ENCODE peak calls at places on chromosomes 4 and X, in four cellular contexts. One of them, this sample, is unnamed.

GRCh38 chrX:153971632-153972367 is at the start of gene HCFC1:
- DNase-seq in GM23338: peak; percentile 86
- DNase-seq in breast epithelium: peak; percentile 87
- DNase-seq in HCT116: peak; percentile 69
- DNase-seq in this sample: peak; percentile 71

GRCh38 chr4:7073526-7074390 is 5.9 kb upstream of the GRPEL1 start:
- DNase-seq in breast epithelium: no peak
- DNase-seq in HCT116: peak; percentile 65
- DNase-seq in GM23338: peak; percentile 89
- DNase-seq in this sample: peak; percentile 27

GRCh38 chr4:55086561-55086960 is 38.8 kb downstream of the KDR start:
- DNase-seq in GM23338: no peak
- DNase-seq in HCT116: no peak
- DNase-seq in breast epithelium: no peak
- DNase-seq in this sample: no peak

GRCh38 chr4:158282252-158282651 is 72.0 kb downstream of the TMEM144 start:
- DNase-seq in breast epithelium: no peak
- DNase-seq in HCT116: peak; percentile 48
- DNase-seq in GM23338: no peak
- DNase-seq in this sample: no peak

GRCh38 chr4:17595471-17596005 is 18.5 kb downstream of the LAP3 start:
- DNase-seq in HCT116: no peak
- DNase-seq in breast epithelium: no peak
- DNase-seq in GM23338: no peak
- DNase-seq in this sample: no peak

GRCh38 chr4:21531048-21531447 is 417.5 kb downstream of the KCNIP4 start:
- DNase-seq in GM23338: no peak
- DNase-seq in HCT116: no peak
- DNase-seq in breast epithelium: no peak
- DNase-seq in this sample: no peak

GRCh38 chr4:173135241-173135847 is 33.3 kb upstream of the GALNT7 start:
- DNase-seq in GM23338: no peak
- DNase-seq in HCT116: no peak
- DNase-seq in breast epithelium: no peak
- DNase-seq in this sample: no peak

GRCh38 chr4:3303445-3303824 is 10.6 kb downstream of the RGS12 start:
- DNase-seq in breast epithelium: no peak
- DNase-seq in HCT116: no peak
- DNase-seq in GM23338: no peak
- DNase-seq in this sample: no peak

GRCh38 chr4:48024522-48024921 is 8.0 kb downstream of the NIPAL1 start:
- DNase-seq in HCT116: no peak
- DNase-seq in breast epithelium: no peak
- DNase-seq in GM23338: no peak
- DNase-seq in this sample: no peak

GRCh38 chr4:165803005-165803404 is 70.0 kb upstream of the TLL1 start:
- DNase-seq in GM23338: no peak
- DNase-seq in HCT116: no peak
- DNase-seq in breast epithelium: no peak
- DNase-seq in this sample: no peak

GRCh38 chr4:138223191-138223910 is 18.8 kb downstream of the SLC7A11 start:
- DNase-seq in breast epithelium: no peak
- DNase-seq in HCT116: no peak
- DNase-seq in GM23338: peak; percentile 81
- DNase-seq in this sample: no peak

GRCh38 chr4:7202391-7202790 is 10.1 kb downstream of the SORCS2 start:
- DNase-seq in breast epithelium: no peak
- DNase-seq in GM23338: no peak
- DNase-seq in HCT116: no peak
- DNase-seq in this sample: no peak

GRCh38 chr4:173878701-173879100 is 348.7 kb upstream of the HAND2 start:
- DNase-seq in GM23338: no peak
- DNase-seq in HCT116: no peak
- DNase-seq in breast epithelium: no peak
- DNase-seq in this sample: no peak

GRCh38 chr4:140935259-140935658 is 179.1 kb upstream of the TBC1D9 start:
- DNase-seq in breast epithelium: no peak
- DNase-seq in HCT116: no peak
- DNase-seq in GM23338: no peak
- DNase-seq in this sample: no peak

GRCh38 chr4:48944252-48944651 is 37.7 kb upstream of the OCIAD2 start:
- DNase-seq in HCT116: peak; percentile 83
- DNase-seq in GM23338: no peak
- DNase-seq in breast epithelium: no peak
- DNase-seq in this sample: no peak

GRCh38 chr4:87310691-87311335 is 11.9 kb downstream of the HSD17B13 start:
- DNase-seq in GM23338: no peak
- DNase-seq in breast epithelium: no peak
- DNase-seq in HCT116: no peak
- DNase-seq in this sample: no peak

GRCh38 chr4:76811604-76812412 is 86.1 kb downstream of the SOWAHB start:
- DNase-seq in breast epithelium: no peak
- DNase-seq in GM23338: peak; percentile 15
- DNase-seq in HCT116: no peak
- DNase-seq in this sample: no peak

GRCh38 chr4:8549352-8549931 is 30.8 kb upstream of the GPR78 start:
- DNase-seq in breast epithelium: no peak
- DNase-seq in HCT116: no peak
- DNase-seq in GM23338: no peak
- DNase-seq in this sample: no peak

GRCh38 chr4:100049872-100050271 is 99.8 kb upstream of the H2AZ1 start:
- DNase-seq in HCT116: no peak
- DNase-seq in breast epithelium: no peak
- DNase-seq in GM23338: no peak
- DNase-seq in this sample: no peak

GRCh38 chrX:10926404-10926803 is 184.7 kb upstream of the HCCS start:
- DNase-seq in breast epithelium: no peak
- DNase-seq in GM23338: no peak
- DNase-seq in HCT116: no peak
- DNase-seq in this sample: no peak

GRCh38 chr4:124526760-124527159 is 185.8 kb downstream of the ANKRD50 start:
- DNase-seq in GM23338: no peak
- DNase-seq in HCT116: no peak
- DNase-seq in breast epithelium: no peak
- DNase-seq in this sample: no peak

GRCh38 chr4:2361366-2362285 is 56.8 kb downstream of the ZFYVE28 start:
- DNase-seq in breast epithelium: peak; percentile 39
- DNase-seq in GM23338: peak; percentile 44
- DNase-seq in HCT116: no peak
- DNase-seq in this sample: no peak

GRCh38 chr4:175330652-175331051 is 412.5 kb downstream of the ADAM29 start:
- DNase-seq in HCT116: no peak
- DNase-seq in breast epithelium: no peak
- DNase-seq in GM23338: no peak
- DNase-seq in this sample: no peak

GRCh38 chr4:165088366-165088765 is 24.3 kb downstream of the TMEM192 start:
- DNase-seq in GM23338: no peak
- DNase-seq in breast epithelium: no peak
- DNase-seq in HCT116: no peak
- DNase-seq in this sample: no peak

GRCh38 chr4:142402156-142402555 is 443.9 kb downstream of the INPP4B start:
- DNase-seq in GM23338: no peak
- DNase-seq in breast epithelium: no peak
- DNase-seq in HCT116: no peak
- DNase-seq in this sample: no peak

GRCh38 chr4:37794046-37794445 is 32.4 kb upstream of the PGM2 start:
- DNase-seq in HCT116: no peak
- DNase-seq in breast epithelium: no peak
- DNase-seq in GM23338: no peak
- DNase-seq in this sample: no peak

GRCh38 chr4:40462326-40462725 is 127.2 kb downstream of the CHRNA9 start:
- DNase-seq in HCT116: no peak
- DNase-seq in GM23338: peak; percentile 46
- DNase-seq in breast epithelium: no peak
- DNase-seq in this sample: no peak

GRCh38 chr4:87117051-87117729 is 103.2 kb downstream of the KLHL8 start:
- DNase-seq in GM23338: peak; percentile 43
- DNase-seq in breast epithelium: no peak
- DNase-seq in HCT116: no peak
- DNase-seq in this sample: no peak

GRCh38 chrX:7061429-7061828 is 86.1 kb upstream of the STS start:
- DNase-seq in HCT116: no peak
- DNase-seq in breast epithelium: no peak
- DNase-seq in GM23338: no peak
- DNase-seq in this sample: no peak

GRCh38 chrX:116667346-116667745 is 204.6 kb upstream of the CT83 start:
- DNase-seq in GM23338: peak; percentile 1
- DNase-seq in HCT116: no peak
- DNase-seq in breast epithelium: no peak
- DNase-seq in this sample: no peak

GRCh38 chr4:182928061-182928460 is 10.9 kb upstream of the DCTD start:
- DNase-seq in breast epithelium: no peak
- DNase-seq in HCT116: no peak
- DNase-seq in GM23338: peak; percentile 81
- DNase-seq in this sample: no peak

GRCh38 chr4:152109585-152110509 is 349.0 kb upstream of the GATB start:
- DNase-seq in breast epithelium: no peak
- DNase-seq in HCT116: no peak
- DNase-seq in GM23338: no peak
- DNase-seq in this sample: no peak

GRCh38 chrX:147912093-147912801 is 528 bp downstream of the FMR1 start:
- DNase-seq in breast epithelium: peak; percentile 49
- DNase-seq in HCT116: no peak
- DNase-seq in GM23338: peak; percentile 49
- DNase-seq in this sample: no peak

GRCh38 chr4:68985442-68985841 is 33.8 kb upstream of the UGT2A3 start:
- DNase-seq in breast epithelium: no peak
- DNase-seq in GM23338: no peak
- DNase-seq in HCT116: no peak
- DNase-seq in this sample: no peak

GRCh38 chr4:83189631-83190136 is 75.2 kb upstream of the PLAC8 start:
- DNase-seq in HCT116: no peak
- DNase-seq in breast epithelium: no peak
- DNase-seq in GM23338: peak; percentile 31
- DNase-seq in this sample: no peak

GRCh38 chr4:108068422-108068821 is 78.7 kb downstream of the HADH start:
- DNase-seq in GM23338: no peak
- DNase-seq in breast epithelium: no peak
- DNase-seq in HCT116: no peak
- DNase-seq in this sample: no peak

DNA sequence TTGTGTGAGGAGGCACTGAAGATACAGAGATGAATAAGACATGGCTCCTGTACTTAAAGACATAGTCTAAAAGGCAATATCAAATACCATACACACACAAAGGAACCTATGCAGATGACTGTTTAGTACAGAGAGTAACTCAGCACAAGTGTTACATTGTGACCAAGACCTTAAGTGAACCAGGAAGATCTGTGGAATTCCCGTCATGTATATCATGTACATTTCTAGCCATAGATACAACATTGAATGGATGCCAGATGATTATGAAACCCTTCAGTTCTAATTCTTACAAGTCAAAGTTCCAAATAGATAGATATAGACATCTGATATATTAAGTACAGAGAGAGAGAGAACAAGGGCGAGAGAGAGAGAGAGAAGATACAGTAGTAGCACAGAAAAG is 73.2 kb downstream of the PAK3 start:
- DNase-seq in GM23338: no peak
- DNase-seq in breast epithelium: no peak
- DNase-seq in HCT116: no peak
- DNase-seq in this sample: no peak
- TF ChIP-seq POLR2AphosphoS5 in GM23338: no peak
- TF ChIP-seq POLR2AphosphoS5 in breast epithelium: no peak
- TF ChIP-seq POLR2AphosphoS5 in HCT116: no peak
- TF ChIP-seq POLR2AphosphoS5 in this sample: no peak

DNA sequence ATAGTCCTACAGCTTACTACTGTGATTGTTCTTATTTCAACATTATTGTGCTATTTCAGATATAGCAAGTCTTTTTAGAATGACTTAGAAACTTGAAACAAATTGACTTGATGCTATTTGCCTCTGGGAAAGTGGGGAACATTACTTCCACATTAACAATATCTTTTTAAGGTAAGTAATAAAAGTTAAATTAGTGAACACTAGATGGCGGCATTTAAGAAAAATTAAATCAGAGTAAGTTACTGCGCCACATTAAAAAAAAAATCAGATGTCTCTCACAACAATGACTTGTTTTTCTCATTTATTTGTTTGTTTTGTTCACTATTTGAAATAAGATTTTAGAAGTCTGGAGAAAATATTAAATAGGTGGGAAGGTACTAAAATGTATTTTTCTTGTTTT is 1026.9 kb upstream of the SLIT2 start:
- DNase-seq in HCT116: peak; percentile 16
- DNase-seq in GM23338: peak; percentile 66
- DNase-seq in breast epithelium: no peak
- DNase-seq in this sample: no peak
- TF ChIP-seq CTCF in HCT116: no peak
- TF ChIP-seq CTCF in GM23338: peak; percentile 67
- TF ChIP-seq CTCF in breast epithelium: peak; percentile 20
- TF ChIP-seq CTCF in this sample: peak; percentile 25

DNA sequence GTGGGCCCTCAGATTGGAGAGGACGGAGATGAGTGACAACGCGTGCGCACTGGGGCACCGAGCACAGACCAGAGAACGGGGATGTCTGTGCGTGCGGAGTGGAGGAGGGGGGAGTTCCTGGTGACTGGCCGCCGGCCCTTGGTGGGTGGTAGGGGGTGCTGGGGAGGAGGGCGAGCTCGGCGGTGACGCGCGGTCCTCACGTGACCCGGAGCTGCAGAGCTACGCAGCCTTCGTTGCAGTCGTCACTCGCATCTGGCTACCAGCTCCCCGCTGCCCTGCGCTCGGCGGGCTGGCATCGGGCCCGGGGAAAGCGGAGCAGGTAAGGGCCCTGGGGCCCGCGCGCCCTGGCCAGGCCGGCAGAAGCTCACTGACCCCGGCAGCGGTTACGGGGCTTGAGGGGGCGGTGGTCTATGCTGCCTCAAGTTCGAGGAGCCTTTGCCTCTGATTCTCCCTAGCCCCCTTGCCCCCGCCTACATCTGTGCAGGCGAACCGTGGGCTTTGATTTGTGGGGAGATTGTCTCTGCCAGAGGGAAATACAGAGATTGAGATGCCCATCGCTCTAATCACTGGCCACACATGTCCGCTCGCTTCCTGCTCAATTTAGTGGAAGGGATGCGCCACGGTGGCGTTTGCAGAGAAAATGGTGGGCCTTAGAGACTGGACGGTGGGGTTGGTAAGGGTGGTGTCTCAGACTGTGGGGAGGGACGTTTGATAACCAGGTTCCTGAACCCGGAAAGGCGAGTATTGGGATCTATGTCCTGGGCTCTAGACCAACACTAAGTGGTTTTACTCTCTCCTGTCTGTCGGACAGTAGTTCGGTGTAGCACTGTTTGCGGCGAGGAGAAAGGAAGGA is at the start of gene ARMCX4:
- DNase-seq in breast epithelium: peak; percentile 56
- DNase-seq in GM23338: peak; percentile 76
- DNase-seq in HCT116: no peak
- DNase-seq in this sample: no peak
- TF ChIP-seq POLR2AphosphoS5 in breast epithelium: peak; percentile 18
- TF ChIP-seq POLR2AphosphoS5 in GM23338: peak; percentile 74
- TF ChIP-seq POLR2AphosphoS5 in HCT116: no peak
- TF ChIP-seq POLR2AphosphoS5 in this sample: no peak

DNA sequence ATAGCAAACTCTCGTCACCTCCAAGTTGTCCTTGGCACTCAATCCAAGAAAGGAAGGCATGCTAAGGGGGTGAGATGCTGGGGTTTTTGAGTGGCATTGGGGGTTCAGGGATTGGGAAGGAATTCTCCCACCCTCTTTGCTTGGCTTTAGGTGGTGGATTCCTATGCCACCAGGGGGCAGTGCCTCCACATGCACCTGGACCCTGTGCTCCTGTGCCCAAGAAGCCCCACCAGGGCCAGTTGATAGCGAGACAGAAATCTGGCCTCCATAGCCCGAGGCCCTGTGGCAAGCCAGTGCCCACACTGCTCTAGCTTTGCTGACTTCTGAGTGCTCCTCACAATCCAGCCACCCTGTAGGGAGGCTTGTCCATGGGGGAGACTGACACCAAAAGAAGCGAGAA is 2.0 kb upstream of the FATE1 start:
- DNase-seq in GM23338: peak; percentile 62
- DNase-seq in HCT116: peak; percentile 2
- DNase-seq in breast epithelium: no peak
- DNase-seq in this sample: peak; percentile 5
- TF ChIP-seq CTCF in GM23338: peak; percentile 60
- TF ChIP-seq CTCF in HCT116: peak; percentile 69
- TF ChIP-seq CTCF in breast epithelium: no peak
- TF ChIP-seq CTCF in this sample: peak; percentile 78

This sample was measured in Panc1.